ENCODE peak calls at places on chromosomes 4 and X, in seven cellular contexts. V is progenitor cell of endocrine pancreas; N is mucosa of descending colon; L is CD8-positive, alpha-beta T cell; R is omental fat pad; B is hepatocyte; J is upper lobe of right lung. F is an unnamed sample.

GRCh38 chr4:151304755-151305154 is 20.6 kb downstream of the SH3D19 start:
- DNase-seq in V (no peak), N (no peak), L (no peak), R (no peak), B (no peak), J (no peak), F (no peak)

GRCh38 chr4:127479031-127479622 is 153.6 kb upstream of the INTU start:
- DNase-seq in V (no peak), N (no peak), L (no peak), R (no peak), B (peak; percentile 68), J (no peak), F (no peak)

GRCh38 chrX:54043696-54044125 is 562 bp downstream of the PHF8 start:
- DNase-seq in V (peak; percentile 21), N (no peak), L (no peak), R (no peak), B (peak; percentile 53), J (peak; percentile 77), F (no peak)

GRCh38 chrX:14030248-14030592 is 528 bp upstream of the GEMIN8 start:
- DNase-seq in V (no peak), N (no peak), L (no peak), R (no peak), B (no peak), J (no peak), F (no peak)

GRCh38 chrX:103066606-103067005 is 2.6 kb upstream of the BEX1 start:
- DNase-seq in V (no peak), N (no peak), L (no peak), R (no peak), B (no peak), J (no peak), F (no peak)

GRCh38 chr4:52196606-52197130 is 145.6 kb downstream of the SPATA18 start:
- DNase-seq in V (no peak), N (no peak), L (no peak), R (no peak), B (no peak), J (no peak), F (no peak)

GRCh38 chr4:100828364-100828763 is 310.5 kb upstream of the EMCN start:
- DNase-seq in V (no peak), N (no peak), L (no peak), R (no peak), B (no peak), J (no peak), F (no peak)

GRCh38 chrX:1520350-1520749 is 16.6 kb downstream of the P2RY8 start:
- DNase-seq in V (no peak), N (no peak), L (no peak), R (no peak), B (no peak), J (no peak), F (no peak)

GRCh38 chrX:56313308-56313707 is 81.2 kb downstream of the KLF8 start:
- DNase-seq in V (no peak), N (no peak), L (no peak), R (no peak), B (no peak), J (no peak), F (no peak)

GRCh38 chr4:829761-830655 is 4.1 kb upstream of the CPLX1 start:
- DNase-seq in V (no peak), N (peak; percentile 50), L (no peak), R (no peak), B (no peak), J (peak; percentile 61), F (no peak)

GRCh38 chr4:22906046-22906445 is 213.3 kb downstream of the GBA3 start:
- DNase-seq in V (no peak), N (no peak), L (no peak), R (no peak), B (peak; percentile 13), J (no peak), F (no peak)

GRCh38 chrX:154120567-154120966 is 23.1 kb upstream of the MECP2 start:
- DNase-seq in V (no peak), N (no peak), L (no peak), R (no peak), B (no peak), J (no peak), F (no peak)

GRCh38 chrX:104445591-104445990 is 120.4 kb upstream of the IL1RAPL2 start:
- DNase-seq in V (no peak), N (no peak), L (no peak), R (no peak), B (no peak), J (no peak), F (no peak)
- TF ChIP-seq CTCF in V (no peak), N (no peak), L (no peak), R (no peak), B (no peak), J (no peak), F (no peak)

GRCh38 chrX:136480383-136480782 is 7.4 kb upstream of the BRS3 start:
- DNase-seq in V (no peak), N (no peak), L (no peak), R (no peak), B (no peak), J (no peak), F (no peak)

GRCh38 chrX:136476501-136476900 is 11.2 kb upstream of the BRS3 start:
- DNase-seq in V (no peak), N (no peak), L (no peak), R (no peak), B (no peak), J (no peak), F (no peak)

GRCh38 chrX:136475236-136475635 is 12.5 kb upstream of the BRS3 start:
- DNase-seq in V (no peak), N (no peak), L (no peak), R (no peak), B (no peak), J (no peak), F (no peak)

GRCh38 chrX:136473663-136474062 is 14.1 kb upstream of the BRS3 start:
- DNase-seq in V (no peak), N (no peak), L (no peak), R (no peak), B (no peak), J (no peak), F (no peak)

GRCh38 chrX:136477026-136477425 is 10.7 kb upstream of the BRS3 start:
- DNase-seq in V (no peak), N (no peak), L (no peak), R (no peak), B (no peak), J (no peak), F (no peak)
- TF ChIP-seq CTCF in V (no peak), N (no peak), L (no peak), R (no peak), B (no peak), J (no peak), F (no peak)

GRCh38 chrX:42530027-42530426 is 247.9 kb downstream of the PPP1R2C start:
- DNase-seq in V (no peak), N (no peak), L (no peak), R (no peak), B (peak; percentile 38), J (no peak), F (no peak)
- TF ChIP-seq CTCF in V (no peak), N (no peak), L (no peak), R (no peak), B (peak; percentile 37), J (no peak), F (no peak)

GRCh38 chrX:65903750-65904149 is 136.1 kb downstream of the VSIG4 start:
- DNase-seq in V (no peak), N (no peak), L (no peak), R (no peak), B (no peak), J (no peak), F (no peak)
- TF ChIP-seq CTCF in V (no peak), N (no peak), L (no peak), R (no peak), B (no peak), J (no peak), F (no peak)

GRCh38 chr4:84159767-84160166 is 339.3 kb downstream of the NKX6-1 start:
- DNase-seq in V (no peak), N (no peak), L (no peak), R (no peak), B (peak; percentile 69), J (no peak), F (no peak)
- TF ChIP-seq CTCF in V (peak; percentile 52), N (no peak), L (no peak), R (no peak), B (peak; percentile 60), J (no peak), F (no peak)

F was measured in natural killer cell.